ENCODE peak calls at places on chromosomes 1 and 21, in eight cellular contexts. S is AG08396, M is A673, V is AG04449, E is EH, I is KBM-7, A is adipocyte, Y is lower leg skin. D is an unnamed sample.

GRCh38 chr1:41498809-41499208 is 14.3 kb upstream of the EDN2 start:
- DNase-seq in Y (peak; percentile 80), S (peak; percentile 71), A (peak; percentile 51), E (peak; percentile 81), I (no peak), V (no peak), M (no peak), D (peak; percentile 85)

GRCh38 chr1:78831731-78832360 is 174.7 kb downstream of the ADGRL4 start:
- DNase-seq in E (peak; percentile 97), Y (no peak), S (peak; percentile 76), M (peak; percentile 80), V (peak; percentile 85), I (no peak), A (peak; percentile 89), D (no peak)

GRCh38 chr1:245621589-245621988 is 466.8 kb downstream of the KIF26B start:
- DNase-seq in Y (no peak), M (no peak), S (no peak), E (no peak), A (no peak), I (no peak), V (no peak), D (no peak)

GRCh38 chr21:17711896-17712295 is 99.2 kb upstream of the BTG3 start:
- DNase-seq in I (no peak), Y (no peak), A (peak; percentile 54), M (no peak), V (no peak), S (no peak), E (peak; percentile 38), D (no peak)

GRCh38 chr1:155130272-155131006 is 2.8 kb downstream of the EFNA1 start:
- DNase-seq in Y (no peak), V (no peak), E (no peak), A (no peak), M (no peak), S (no peak), I (no peak), D (no peak)

GRCh38 chr1:51906306-51907078 is 28.0 kb upstream of the NRDC start:
- DNase-seq in A (peak; percentile 67), S (peak; percentile 43), V (no peak), M (no peak), I (no peak), Y (no peak), E (peak; percentile 86), D (no peak)

GRCh38 chr21:37450385-37451044 is 83.9 kb downstream of the DYRK1A start:
- DNase-seq in E (peak; percentile 68), V (no peak), S (no peak), I (no peak), M (peak; percentile 35), Y (no peak), A (no peak), D (no peak)

GRCh38 chr1:84892657-84893618 is at the start of gene LPAR3:
- DNase-seq in E (no peak), V (no peak), I (peak; percentile 39), Y (no peak), S (peak; percentile 79), M (peak; percentile 48), A (peak; percentile 44), D (no peak)

GRCh38 chr1:35691080-35691479 is 27.6 kb downstream of the C1orf216 start:
- DNase-seq in V (no peak), S (no peak), M (peak; percentile 92), E (no peak), Y (no peak), A (no peak), I (no peak), D (no peak)

GRCh38 chr21:41137401-41137800 is 30.6 kb upstream of the BACE2 start:
- DNase-seq in Y (no peak), A (no peak), M (no peak), S (no peak), V (no peak), I (no peak), E (no peak), D (no peak)

GRCh38 chr1:100398648-100399047 is 46.3 kb downstream of the CDC14A start:
- DNase-seq in A (no peak), I (no peak), V (no peak), E (no peak), Y (no peak), S (no peak), M (no peak), D (no peak)

GRCh38 chr1:86436041-86436440 is 12.1 kb downstream of the CLCA2 start:
- DNase-seq in A (no peak), I (peak; percentile 68), V (no peak), Y (no peak), S (no peak), M (peak; percentile 6), E (peak; percentile 3), D (no peak)

GRCh38 chr1:31154000-31154631 is 85.6 kb downstream of the NKAIN1 start:
- DNase-seq in S (no peak), A (peak; percentile 5), Y (peak; percentile 34), E (no peak), M (peak; percentile 10), I (no peak), V (no peak), D (no peak)

GRCh38 chr21:42027804-42028753 is 17.9 kb upstream of the ZBTB21 start:
- DNase-seq in I (peak; percentile 30), E (no peak), M (no peak), S (no peak), V (no peak), A (no peak), Y (no peak), D (no peak)

GRCh38 chr21:39660596-39660995 is 47.9 kb downstream of the B3GALT5 start:
- DNase-seq in V (peak; percentile 50), E (peak; percentile 87), I (no peak), A (peak; percentile 84), S (peak; percentile 84), M (no peak), Y (no peak), D (no peak)